ENCODE peak calls at places on chromosomes 16 and 17, in eight cellular contexts. One of them, this sample, is unnamed.

GRCh38 chr16:11674818-11675560 is 6.7 kb downstream of the SNN start:
- DNase-seq in heart left ventricle: no peak
- DNase-seq in CD8-positive, alpha-beta T cell: no peak
- DNase-seq in CD4-positive, CD25-positive, alpha-beta regulatory T cell: no peak
- DNase-seq in left ventricle myocardium inferior: no peak
- DNase-seq in endodermal cell: no peak
- DNase-seq in psoas muscle: peak; percentile 69
- DNase-seq in adipocyte: peak; percentile 20
- DNase-seq in this sample: no peak

GRCh38 chr16:58269526-58269925 is 25.3 kb downstream of the PRSS54 start:
- DNase-seq in heart left ventricle: no peak
- DNase-seq in CD8-positive, alpha-beta T cell: no peak
- DNase-seq in CD4-positive, CD25-positive, alpha-beta regulatory T cell: no peak
- DNase-seq in left ventricle myocardium inferior: no peak
- DNase-seq in endodermal cell: no peak
- DNase-seq in psoas muscle: no peak
- DNase-seq in adipocyte: no peak
- DNase-seq in this sample: no peak

GRCh38 chr16:51084074-51084928 is 66.8 kb downstream of the SALL1 start:
- DNase-seq in heart left ventricle: no peak
- DNase-seq in CD8-positive, alpha-beta T cell: no peak
- DNase-seq in CD4-positive, CD25-positive, alpha-beta regulatory T cell: no peak
- DNase-seq in left ventricle myocardium inferior: no peak
- DNase-seq in endodermal cell: peak; percentile 60
- DNase-seq in psoas muscle: no peak
- DNase-seq in adipocyte: no peak
- DNase-seq in this sample: no peak

GRCh38 chr16:87541004-87541881 is 48.4 kb upstream of the ZCCHC14 start:
- DNase-seq in heart left ventricle: peak; percentile 54
- DNase-seq in CD8-positive, alpha-beta T cell: no peak
- DNase-seq in CD4-positive, CD25-positive, alpha-beta regulatory T cell: no peak
- DNase-seq in left ventricle myocardium inferior: peak; percentile 37
- DNase-seq in endodermal cell: no peak
- DNase-seq in psoas muscle: no peak
- DNase-seq in adipocyte: peak; percentile 85
- DNase-seq in this sample: no peak

GRCh38 chr17:72111374-72111773 is 9.4 kb upstream of the SOX9 start:
- DNase-seq in heart left ventricle: no peak
- DNase-seq in CD8-positive, alpha-beta T cell: no peak
- DNase-seq in CD4-positive, CD25-positive, alpha-beta regulatory T cell: no peak
- DNase-seq in left ventricle myocardium inferior: no peak
- DNase-seq in endodermal cell: no peak
- DNase-seq in psoas muscle: no peak
- DNase-seq in adipocyte: no peak
- DNase-seq in this sample: no peak

GRCh38 chr16:66926171-66926570 is 836 bp upstream of the RRAD start:
- DNase-seq in heart left ventricle: peak; percentile 78
- DNase-seq in CD8-positive, alpha-beta T cell: no peak
- DNase-seq in CD4-positive, CD25-positive, alpha-beta regulatory T cell: no peak
- DNase-seq in left ventricle myocardium inferior: peak; percentile 74
- DNase-seq in endodermal cell: no peak
- DNase-seq in psoas muscle: peak; percentile 82
- DNase-seq in adipocyte: no peak
- DNase-seq in this sample: no peak

GRCh38 chr17:21211825-21212479 is 2.0 kb downstream of the TMEM11 start:
- DNase-seq in heart left ventricle: no peak
- DNase-seq in CD8-positive, alpha-beta T cell: no peak
- DNase-seq in CD4-positive, CD25-positive, alpha-beta regulatory T cell: no peak
- DNase-seq in left ventricle myocardium inferior: no peak
- DNase-seq in endodermal cell: no peak
- DNase-seq in psoas muscle: peak; percentile 76
- DNase-seq in adipocyte: no peak
- DNase-seq in this sample: no peak

GRCh38 chr17:28416703-28417311 is 10.8 kb upstream of the SLC46A1 start:
- DNase-seq in heart left ventricle: peak; percentile 50
- DNase-seq in CD8-positive, alpha-beta T cell: peak; percentile 24
- DNase-seq in CD4-positive, CD25-positive, alpha-beta regulatory T cell: peak; percentile 46
- DNase-seq in left ventricle myocardium inferior: no peak
- DNase-seq in endodermal cell: peak; percentile 93
- DNase-seq in psoas muscle: no peak
- DNase-seq in adipocyte: peak; percentile 70
- DNase-seq in this sample: peak; percentile 11

GRCh38 chr17:58335779-58336455 is 7.3 kb upstream of the TSPOAP1 start:
- DNase-seq in heart left ventricle: no peak
- DNase-seq in CD8-positive, alpha-beta T cell: no peak
- DNase-seq in CD4-positive, CD25-positive, alpha-beta regulatory T cell: peak; percentile 80
- DNase-seq in left ventricle myocardium inferior: no peak
- DNase-seq in endodermal cell: peak; percentile 53
- DNase-seq in psoas muscle: no peak
- DNase-seq in adipocyte: no peak
- DNase-seq in this sample: peak; percentile 81

GRCh38 chr17:64780096-64781012 is 118.2 kb upstream of the SMURF2 start:
- DNase-seq in heart left ventricle: peak; percentile 38
- DNase-seq in CD8-positive, alpha-beta T cell: peak; percentile 48
- DNase-seq in CD4-positive, CD25-positive, alpha-beta regulatory T cell: peak; percentile 67
- DNase-seq in left ventricle myocardium inferior: peak; percentile 43
- DNase-seq in endodermal cell: peak; percentile 98
- DNase-seq in psoas muscle: peak; percentile 63
- DNase-seq in adipocyte: peak; percentile 24
- DNase-seq in this sample: peak; percentile 83

GRCh38 chr17:79851461-79851817 is 12.2 kb upstream of the CBX4 start:
- DNase-seq in heart left ventricle: no peak
- DNase-seq in CD8-positive, alpha-beta T cell: no peak
- DNase-seq in CD4-positive, CD25-positive, alpha-beta regulatory T cell: no peak
- DNase-seq in left ventricle myocardium inferior: no peak
- DNase-seq in endodermal cell: no peak
- DNase-seq in psoas muscle: no peak
- DNase-seq in adipocyte: no peak
- DNase-seq in this sample: no peak

GRCh38 chr17:79162012-79162577 is 87.5 kb downstream of the ENGASE start:
- DNase-seq in heart left ventricle: no peak
- DNase-seq in CD8-positive, alpha-beta T cell: no peak
- DNase-seq in CD4-positive, CD25-positive, alpha-beta regulatory T cell: no peak
- DNase-seq in left ventricle myocardium inferior: no peak
- DNase-seq in endodermal cell: no peak
- DNase-seq in psoas muscle: no peak
- DNase-seq in adipocyte: no peak
- DNase-seq in this sample: no peak

GRCh38 chr16:75027520-75028300 is 28.9 kb downstream of the ZNRF1 start:
- DNase-seq in heart left ventricle: no peak
- DNase-seq in CD8-positive, alpha-beta T cell: no peak
- DNase-seq in CD4-positive, CD25-positive, alpha-beta regulatory T cell: no peak
- DNase-seq in left ventricle myocardium inferior: no peak
- DNase-seq in endodermal cell: no peak
- DNase-seq in psoas muscle: no peak
- DNase-seq in adipocyte: no peak
- DNase-seq in this sample: no peak

GRCh38 chr16:77807-78443 is at the start of gene MPG:
- DNase-seq in heart left ventricle: peak; percentile 91
- DNase-seq in CD8-positive, alpha-beta T cell: peak; percentile 55
- DNase-seq in CD4-positive, CD25-positive, alpha-beta regulatory T cell: peak; percentile 80
- DNase-seq in left ventricle myocardium inferior: peak; percentile 91
- DNase-seq in endodermal cell: peak; percentile 93
- DNase-seq in psoas muscle: peak; percentile 94
- DNase-seq in adipocyte: peak; percentile 87
- DNase-seq in this sample: peak; percentile 71

GRCh38 chr17:64115871-64116534 is 13.9 kb downstream of the ERN1 start:
- DNase-seq in heart left ventricle: no peak
- DNase-seq in CD8-positive, alpha-beta T cell: no peak
- DNase-seq in CD4-positive, CD25-positive, alpha-beta regulatory T cell: no peak
- DNase-seq in left ventricle myocardium inferior: no peak
- DNase-seq in endodermal cell: peak; percentile 23
- DNase-seq in psoas muscle: no peak
- DNase-seq in adipocyte: peak; percentile 85
- DNase-seq in this sample: no peak

GRCh38 chr16:30934827-30935557 is 11.6 kb downstream of the FBXL19 start:
- DNase-seq in heart left ventricle: no peak
- DNase-seq in CD8-positive, alpha-beta T cell: no peak
- DNase-seq in CD4-positive, CD25-positive, alpha-beta regulatory T cell: no peak
- DNase-seq in left ventricle myocardium inferior: no peak
- DNase-seq in endodermal cell: peak; percentile 92
- DNase-seq in psoas muscle: peak; percentile 71
- DNase-seq in adipocyte: peak; percentile 64
- DNase-seq in this sample: no peak

GRCh38 chr17:40027614-40028012 is 12.4 kb downstream of the CSF3 start:
- DNase-seq in heart left ventricle: no peak
- DNase-seq in CD8-positive, alpha-beta T cell: no peak
- DNase-seq in CD4-positive, CD25-positive, alpha-beta regulatory T cell: no peak
- DNase-seq in left ventricle myocardium inferior: no peak
- DNase-seq in endodermal cell: no peak
- DNase-seq in psoas muscle: no peak
- DNase-seq in adipocyte: no peak
- DNase-seq in this sample: no peak
- H3K4me1 ChIP-seq in heart left ventricle: peaks cover 6% of the 10 kb centered on the region
- H3K4me1 ChIP-seq in CD8-positive, alpha-beta T cell: peaks cover 21% of the 10 kb centered on the region
- H3K4me1 ChIP-seq in CD4-positive, CD25-positive, alpha-beta regulatory T cell: peaks cover 13% of the 10 kb centered on the region
- H3K4me1 ChIP-seq in left ventricle myocardium inferior: peaks cover 46% of the 10 kb centered on the region
- H3K4me1 ChIP-seq in endodermal cell: no peaks in the 10 kb centered on the region
- H3K4me1 ChIP-seq in psoas muscle: peaks cover 49% of the 10 kb centered on the region
- H3K4me1 ChIP-seq in adipocyte: no peaks in the 10 kb centered on the region
- H3K4me1 ChIP-seq in this sample: peaks cover 19% of the 10 kb centered on the region

DNA sequence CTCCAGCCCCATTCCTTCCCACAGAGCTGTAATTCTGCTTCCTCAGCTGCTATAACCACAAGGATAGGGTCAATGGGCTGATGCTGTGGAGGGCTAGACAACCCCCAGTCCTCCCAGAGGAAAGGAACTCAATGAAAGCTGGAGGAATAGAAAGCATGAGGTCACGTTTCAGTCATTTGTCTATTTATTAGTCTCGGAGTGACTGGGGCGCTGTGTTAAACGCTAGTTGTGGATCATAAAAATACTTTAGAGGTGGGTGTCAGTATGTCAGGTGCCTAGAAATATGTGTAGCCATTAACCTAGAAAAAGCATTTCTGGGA is 791 bp upstream of the CCL3L1 start:
- DNase-seq in heart left ventricle: no peak
- DNase-seq in CD8-positive, alpha-beta T cell: no peak
- DNase-seq in CD4-positive, CD25-positive, alpha-beta regulatory T cell: no peak
- DNase-seq in left ventricle myocardium inferior: no peak
- DNase-seq in endodermal cell: peak; percentile 35
- DNase-seq in psoas muscle: no peak
- DNase-seq in adipocyte: no peak
- DNase-seq in this sample: no peak
- H3K4me1 ChIP-seq in heart left ventricle: no peaks in the 10 kb centered on the region
- H3K4me1 ChIP-seq in CD8-positive, alpha-beta T cell: peaks cover 15% of the 10 kb centered on the region
- H3K4me1 ChIP-seq in CD4-positive, CD25-positive, alpha-beta regulatory T cell: no peaks in the 10 kb centered on the region
- H3K4me1 ChIP-seq in left ventricle myocardium inferior: peaks cover 6% of the 10 kb centered on the region
- H3K4me1 ChIP-seq in endodermal cell: no peaks in the 10 kb centered on the region
- H3K4me1 ChIP-seq in psoas muscle: no peaks in the 10 kb centered on the region
- H3K4me1 ChIP-seq in adipocyte: peaks cover 3% of the 10 kb centered on the region
- H3K4me1 ChIP-seq in this sample: peaks cover 30% of the 10 kb centered on the region

DNA sequence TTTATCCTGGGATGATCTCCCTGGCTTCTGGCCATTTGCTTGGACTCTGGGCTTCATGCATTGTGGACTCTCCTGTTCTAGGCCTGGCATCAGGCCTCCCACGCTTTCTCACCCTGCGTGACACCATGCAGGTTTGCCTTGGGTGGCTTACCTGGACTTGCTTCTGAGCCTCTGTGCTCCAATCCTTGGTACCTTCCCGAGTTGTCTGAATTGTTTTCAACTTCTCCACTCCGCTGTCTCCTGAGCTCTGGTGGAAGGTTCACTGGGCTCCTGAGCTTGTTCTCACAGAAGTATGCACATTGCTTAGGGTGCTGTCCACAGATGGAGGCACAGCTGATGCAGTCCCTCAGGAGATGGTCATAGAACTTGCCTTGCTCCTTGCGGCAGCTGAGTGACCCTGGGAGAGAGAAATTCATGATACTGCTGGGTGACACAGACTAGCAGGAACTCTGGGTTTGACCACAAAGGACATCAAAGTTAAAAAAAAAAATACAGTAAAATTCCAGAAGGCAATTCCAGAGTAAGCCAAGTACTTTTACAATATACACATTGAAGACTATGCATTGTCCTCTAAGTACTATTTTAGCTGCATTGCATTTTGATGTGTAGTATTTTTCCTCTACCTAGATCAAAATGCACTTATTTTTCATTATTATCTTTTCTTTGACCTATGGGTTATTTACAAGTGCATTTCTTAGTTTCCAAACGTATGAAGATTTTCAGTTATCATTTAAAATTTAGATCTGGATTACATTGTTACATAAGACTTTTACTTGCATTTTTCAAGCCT is 23.1 kb downstream of the TNFRSF13B start:
- DNase-seq in heart left ventricle: no peak
- DNase-seq in CD8-positive, alpha-beta T cell: no peak
- DNase-seq in CD4-positive, CD25-positive, alpha-beta regulatory T cell: no peak
- DNase-seq in left ventricle myocardium inferior: no peak
- DNase-seq in endodermal cell: peak; percentile 26
- DNase-seq in psoas muscle: no peak
- DNase-seq in adipocyte: no peak
- DNase-seq in this sample: no peak
- H3K4me1 ChIP-seq in heart left ventricle: no peaks in the 10 kb centered on the region
- H3K4me1 ChIP-seq in CD8-positive, alpha-beta T cell: no peaks in the 10 kb centered on the region
- H3K4me1 ChIP-seq in CD4-positive, CD25-positive, alpha-beta regulatory T cell: no peaks in the 10 kb centered on the region
- H3K4me1 ChIP-seq in left ventricle myocardium inferior: no peaks in the 10 kb centered on the region
- H3K4me1 ChIP-seq in endodermal cell: no peaks in the 10 kb centered on the region
- H3K4me1 ChIP-seq in psoas muscle: no peaks in the 10 kb centered on the region
- H3K4me1 ChIP-seq in adipocyte: no peaks in the 10 kb centered on the region
- H3K4me1 ChIP-seq in this sample: no peaks in the 10 kb centered on the region

GRCh38 chr17:45112559-45113423 is 19.5 kb downstream of the PLCD3 start:
- DNase-seq in heart left ventricle: no peak
- DNase-seq in CD8-positive, alpha-beta T cell: no peak
- DNase-seq in CD4-positive, CD25-positive, alpha-beta regulatory T cell: no peak
- DNase-seq in left ventricle myocardium inferior: no peak
- DNase-seq in endodermal cell: no peak
- DNase-seq in psoas muscle: no peak
- DNase-seq in adipocyte: no peak
- DNase-seq in this sample: no peak
- H3K4me1 ChIP-seq in heart left ventricle: peaks cover 16% of the 10 kb centered on the region
- H3K4me1 ChIP-seq in CD8-positive, alpha-beta T cell: no peaks in the 10 kb centered on the region
- H3K4me1 ChIP-seq in CD4-positive, CD25-positive, alpha-beta regulatory T cell: no peaks in the 10 kb centered on the region
- H3K4me1 ChIP-seq in left ventricle myocardium inferior: peaks cover 51% of the 10 kb centered on the region
- H3K4me1 ChIP-seq in endodermal cell: no peaks in the 10 kb centered on the region
- H3K4me1 ChIP-seq in psoas muscle: peaks cover 39% of the 10 kb centered on the region
- H3K4me1 ChIP-seq in adipocyte: peaks cover 15% of the 10 kb centered on the region
- H3K4me1 ChIP-seq in this sample: no peaks in the 10 kb centered on the region